ENCODE peak calls at places on chromosomes 5 and 9, in five cellular contexts. G is lower leg skin, B is neural crest cell, T is lower lobe of right lung, U is neural progenitor cell. P is an unnamed sample.

GRCh38 chr9:79807966-79808365 is 236.2 kb downstream of the TLE4 start:
- DNase-seq in B (no peak), G (no peak), U (no peak), T (no peak), P (no peak)

GRCh38 chr5:175862131-175863012 is 9.0 kb upstream of the CPLX2 start:
- DNase-seq in G (no peak), U (no peak), B (no peak), T (no peak), P (no peak)

GRCh38 chr5:175715627-175716522 is 58.0 kb downstream of the HRH2 start:
- DNase-seq in G (peak; percentile 62), B (no peak), T (no peak), U (no peak), P (no peak)

GRCh38 chr5:131589510-131590348 is 45.3 kb downstream of the RAPGEF6 start:
- DNase-seq in G (no peak), B (peak; percentile 12), U (peak; percentile 73), T (no peak), P (peak; percentile 30)

GRCh38 chr9:126049896-126050604 is 276.6 kb upstream of the MVB12B start:
- DNase-seq in B (no peak), U (no peak), G (no peak), T (no peak), P (no peak)

GRCh38 chr9:133105461-133105770 is 15.6 kb downstream of the RALGDS start:
- DNase-seq in G (no peak), T (peak; percentile 30), B (no peak), U (no peak), P (no peak)

GRCh38 chr5:139904566-139905400 is 109.2 kb downstream of the PSD2 start:
- DNase-seq in G (peak; percentile 83), U (peak; percentile 69), B (no peak), T (no peak), P (peak; percentile 55)

GRCh38 chr5:2741946-2742345 is 9.5 kb downstream of the IRX2 start:
- DNase-seq in G (peak; percentile 39), U (no peak), T (no peak), B (no peak), P (no peak)

GRCh38 chr5:69271376-69271775 is 36.7 kb downstream of the CDK7 start:
- DNase-seq in B (no peak), U (no peak), G (no peak), T (peak; percentile 53), P (no peak)

GRCh38 chr9:96040591-96041461 is 165.3 kb downstream of the ERCC6L2 start:
- DNase-seq in B (no peak), G (no peak), U (no peak), T (no peak), P (no peak)

GRCh38 chr9:96047741-96048115 is 172.2 kb downstream of the ERCC6L2 start:
- DNase-seq in T (no peak), G (no peak), B (no peak), U (peak; percentile 50), P (peak; percentile 39)

GRCh38 chr9:96045811-96046210 is 170.3 kb downstream of the ERCC6L2 start:
- DNase-seq in G (no peak), T (no peak), B (no peak), U (no peak), P (no peak)

GRCh38 chr9:96047116-96047639 is 171.7 kb downstream of the ERCC6L2 start:
- DNase-seq in U (no peak), T (no peak), B (no peak), G (no peak), P (no peak)

GRCh38 chr9:96044401-96044800 is 168.9 kb downstream of the ERCC6L2 start:
- DNase-seq in G (no peak), U (no peak), B (no peak), T (no peak), P (no peak)
- TF ChIP-seq CTCF in G (no peak), U (no peak), B (no peak), T (no peak), P (no peak)

GRCh38 chr5:31487510-31487909 is 44.4 kb downstream of the DROSHA start:
- DNase-seq in G (no peak), T (no peak), B (no peak), U (no peak), P (no peak)
- TF ChIP-seq CTCF in G (no peak), T (no peak), B (no peak), U (peak; percentile 23), P (no peak)

GRCh38 chr5:31855527-31855862 is 216.6 kb downstream of the PDZD2 start:
- DNase-seq in B (no peak), G (no peak), U (no peak), T (no peak), P (no peak)
- TF ChIP-seq CTCF in B (no peak), G (no peak), U (no peak), T (no peak), P (no peak)

DNA sequence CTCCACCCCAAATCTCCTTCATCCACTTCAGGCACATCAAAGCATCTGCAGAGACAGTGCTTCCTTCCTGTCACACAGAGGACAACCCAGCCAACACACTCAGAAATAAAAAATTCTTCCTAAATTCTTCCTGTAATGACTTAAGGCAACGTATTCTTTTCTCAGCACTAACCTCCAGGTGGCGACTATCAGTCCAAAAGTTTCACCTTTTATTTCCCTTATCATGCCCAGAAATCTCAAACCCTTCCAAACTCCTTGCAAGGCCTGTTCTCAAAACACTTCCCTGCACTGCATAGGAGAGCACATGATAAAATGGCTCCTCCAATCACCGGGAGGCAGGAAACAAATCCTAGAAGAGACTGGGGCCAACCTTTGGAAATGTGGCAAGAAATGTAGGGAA is 35.1 kb downstream of the SLIT3 start:
- DNase-seq in B (no peak), T (no peak), U (peak; percentile 8), G (no peak), P (no peak)
- TF ChIP-seq CTCF in B (peak; percentile 36), T (no peak), U (peak; percentile 46), G (no peak), P (no peak)

GRCh38 chr9:37752646-37753488 is 738 bp upstream of the TRMT10B start:
- DNase-seq in B (no peak), U (no peak), T (no peak), G (peak; percentile 71), P (no peak)

GRCh38 chr9:37751186-37751585 is 2.4 kb upstream of the TRMT10B start:
- DNase-seq in B (no peak), G (peak; percentile 70), U (no peak), T (no peak), P (no peak)

GRCh38 chr9:37749129-37749528 is 4.5 kb upstream of the TRMT10B start:
- DNase-seq in G (no peak), U (no peak), T (no peak), B (no peak), P (no peak)

GRCh38 chr9:37758747-37759146 is 5.1 kb downstream of the TRMT10B start:
- DNase-seq in T (no peak), U (no peak), G (no peak), B (no peak), P (no peak)

GRCh38 chr9:37753489-37754190 is at the start of gene TRMT10B:
- DNase-seq in G (peak; percentile 91), T (peak; percentile 78), U (peak; percentile 87), B (peak; percentile 64), P (peak; percentile 84)
- TF ChIP-seq CTCF in G (no peak), T (peak; percentile 8), U (no peak), B (peak; percentile 31), P (no peak)

DNA sequence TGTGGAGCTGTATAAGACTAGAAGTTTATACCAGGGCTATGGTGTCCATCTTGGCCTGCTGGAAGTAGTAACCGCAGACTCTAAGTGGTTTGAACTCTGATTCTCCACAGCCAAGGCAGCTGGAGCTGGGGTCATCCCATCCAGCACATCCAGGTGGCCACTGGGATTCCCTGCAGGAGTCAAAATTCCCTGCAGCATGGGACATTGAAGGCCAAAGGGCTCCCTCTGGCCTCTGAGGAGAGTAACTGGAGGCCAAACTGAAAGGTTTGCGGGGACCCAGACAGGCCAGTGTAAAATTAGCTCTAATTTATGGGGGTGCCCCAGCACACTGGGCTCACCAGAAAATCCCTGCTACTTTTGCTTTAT is 12.2 kb upstream of the PRXL2C start:
- DNase-seq in B (no peak), T (no peak), G (no peak), U (peak; percentile 14), P (no peak)
- TF ChIP-seq CTCF in B (no peak), T (no peak), G (no peak), U (no peak), P (no peak)